ENCODE peak calls at places on chromosomes 16 and 17, in four cellular contexts. Z is H1, T is trophoblast cell, N is IMR-90. P is an unnamed sample.

GRCh38 chr17:62807812-62808575 is at the start of gene MARCHF10:
- DNase-seq in T (peak; percentile 48), Z (no peak), N (no peak), P (peak; percentile 42)

GRCh38 chr17:76354747-76355310 is 1.1 kb upstream of the PRPSAP1 start:
- DNase-seq in N (no peak), T (no peak), Z (no peak), P (peak; percentile 48)

GRCh38 chr16:6258056-6258455 is 1074.6 kb upstream of the RBFOX1 start:
- DNase-seq in Z (no peak), T (no peak), N (no peak), P (no peak)

GRCh38 chr17:36703860-36704266 is 102.5 kb downstream of the MRM1 start:
- DNase-seq in Z (no peak), N (peak; percentile 11), T (peak; percentile 14), P (peak; percentile 71)

GRCh38 chr17:78661092-78661770 is 84.0 kb upstream of the DNAH17 start:
- DNase-seq in N (no peak), T (peak; percentile 79), Z (no peak), P (no peak)

GRCh38 chr17:42536048-42536371 is at the start of gene NAGLU:
- DNase-seq in N (peak; percentile 79), T (peak; percentile 90), Z (no peak), P (peak; percentile 87)

GRCh38 chr17:8322078-8322477 is 12.0 kb downstream of the ARHGEF15 start:
- DNase-seq in T (no peak), N (no peak), Z (no peak), P (no peak)

GRCh38 chr17:27577884-27578717 is 52.9 kb upstream of the LGALS9 start:
- DNase-seq in Z (no peak), N (peak; percentile 73), T (peak; percentile 47), P (peak; percentile 85)

GRCh38 chr17:7114875-7115614 is 423 bp upstream of the ASGR2 start:
- DNase-seq in N (no peak), T (no peak), Z (no peak), P (no peak)

GRCh38 chr16:27471661-27472060 is 69.7 kb downstream of the IL21R start:
- DNase-seq in Z (no peak), T (no peak), N (no peak), P (no peak)

GRCh38 chr16:53433930-53434435 is 288 bp upstream of the RBL2 start:
- DNase-seq in T (peak; percentile 31), Z (no peak), N (peak; percentile 75), P (peak; percentile 90)

GRCh38 chr16:81080233-81080632 is 3.2 kb upstream of the C16orf46 start:
- DNase-seq in Z (no peak), N (no peak), T (no peak), P (no peak)

GRCh38 chr16:9092963-9093477 is 1.6 kb downstream of the HAPSTR1 start:
- DNase-seq in Z (no peak), N (no peak), T (peak; percentile 31), P (peak; percentile 67)

GRCh38 chr16:15034266-15035162 is 21.4 kb downstream of the NTAN1 start:
- DNase-seq in T (no peak), Z (no peak), N (no peak), P (no peak)

GRCh38 chr16:24844101-24845030 is 1.4 kb upstream of the SLC5A11 start:
- DNase-seq in N (peak; percentile 28), T (peak; percentile 76), Z (no peak), P (peak; percentile 86)

GRCh38 chr17:54408741-54409140 is 491.9 kb upstream of the TOM1L1 start:
- DNase-seq in N (no peak), Z (no peak), T (no peak), P (peak; percentile 61)

GRCh38 chr16:50297301-50298074 is 31.1 kb downstream of the ADCY7 start:
- DNase-seq in Z (no peak), T (no peak), N (no peak), P (no peak)

GRCh38 chr17:70810609-70811008 is 641.3 kb downstream of the KCNJ2 start:
- DNase-seq in Z (no peak), T (no peak), N (peak; percentile 70), P (no peak)

GRCh38 chr17:57498443-57498842 is 242.1 kb downstream of the MSI2 start:
- DNase-seq in N (no peak), Z (no peak), T (no peak), P (no peak)

GRCh38 chr17:11981862-11982261 is 15.4 kb downstream of the ZNF18 start:
- DNase-seq in N (no peak), T (no peak), Z (no peak), P (peak; percentile 57)

GRCh38 chr16:68992521-68992920 is 112.9 kb upstream of the HAS3 start:
- DNase-seq in Z (no peak), N (peak; percentile 86), T (no peak), P (no peak)

GRCh38 chr17:146983-147761 is 9.8 kb downstream of the SCGB1C2 start:
- DNase-seq in N (no peak), Z (no peak), T (no peak), P (no peak)
- H3K4ac ChIP-seq in N (no peak overlapping the region), Z (no peak overlapping the region), T (no peak overlapping the region), P (no peak overlapping the region)

GRCh38 chr17:80531400-80531799 is 13.2 kb upstream of the RPTOR start:
- DNase-seq in T (no peak), Z (no peak), N (no peak), P (no peak)
- H3K4me2 ChIP-seq in T (no peak overlapping the region), Z (no peak overlapping the region), N (no peak overlapping the region), P (no peak overlapping the region)

GRCh38 chr16:30445149-30445407 is 596 bp downstream of the SEPHS2 start:
- DNase-seq in N (no peak), T (no peak), Z (no peak), P (no peak)
- H4K8ac ChIP-seq in N (peak overlapping the region; percentile 80), T (peak overlapping the region; percentile 95), Z (peak overlapping the region; percentile 17), P (no peak overlapping the region)

GRCh38 chr16:19488213-19488640 is 33.7 kb downstream of the GDE1 start:
- DNase-seq in T (no peak), N (no peak), Z (no peak), P (peak; percentile 64)
- H3K4ac ChIP-seq in T (no peak overlapping the region), N (no peak overlapping the region), Z (no peak overlapping the region), P (no peak overlapping the region)

GRCh38 chr17:77479817-77480508 is 339.2 kb downstream of the SEC14L1 start:
- DNase-seq in T (no peak), N (peak; percentile 34), Z (no peak), P (peak; percentile 52)
- H3K4me2 ChIP-seq in T (no peak overlapping the region), N (no peak overlapping the region), Z (peak overlapping the region; percentile 5), P (no peak overlapping the region)

DNA sequence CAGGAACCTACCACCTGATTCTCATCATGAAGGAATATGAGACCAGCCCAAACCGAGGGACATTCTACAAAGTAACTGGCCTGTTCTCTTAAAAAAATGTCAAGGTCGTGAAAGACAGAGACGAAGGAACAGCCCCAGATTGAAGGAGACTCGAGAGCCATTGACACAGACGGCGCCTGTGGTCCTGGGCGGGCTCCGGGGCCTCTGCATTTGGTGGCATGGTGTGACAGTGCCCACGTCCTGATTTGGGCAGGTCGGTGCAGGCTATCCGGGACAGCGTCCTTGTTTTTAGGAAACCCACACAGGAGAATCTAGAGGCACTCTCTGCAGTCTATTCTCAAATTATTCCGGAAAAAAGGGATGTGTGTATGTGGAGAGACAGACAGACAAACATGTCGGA is 64.1 kb downstream of the ADCY9 start:
- DNase-seq in T (no peak), N (no peak), Z (no peak), P (no peak)
- H4K8ac ChIP-seq in T (no peak overlapping the region), N (no peak overlapping the region), Z (no peak overlapping the region), P (no peak overlapping the region)

GRCh38 chr16:1080801-1081733 is 8.5 kb downstream of the SSTR5 start:
- DNase-seq in N (no peak), Z (no peak), T (no peak), P (peak; percentile 39)
- H3K4ac ChIP-seq in N (no peak overlapping the region), Z (no peak overlapping the region), T (no peak overlapping the region), P (no peak overlapping the region)

DNA sequence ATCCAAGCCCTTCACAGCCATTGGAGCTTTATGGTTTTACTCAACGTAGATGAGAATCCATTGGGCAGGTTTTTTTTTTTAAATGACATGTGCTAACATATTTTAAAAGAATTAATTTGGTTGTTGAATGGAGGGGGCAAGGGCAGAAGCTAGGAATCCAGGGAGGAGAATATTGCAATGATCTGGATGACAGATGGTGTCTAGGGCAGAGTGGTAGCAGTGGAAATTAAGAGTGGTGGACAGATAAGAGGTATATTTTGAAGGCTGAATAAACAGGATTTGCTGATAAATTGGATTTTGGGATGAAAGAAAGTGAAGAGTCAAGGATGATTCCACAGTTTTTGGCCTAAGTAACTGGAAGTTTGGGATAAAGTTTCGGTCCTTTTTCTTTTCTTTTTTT is 54.8 kb upstream of the DHX40 start:
- DNase-seq in N (no peak), Z (no peak), T (no peak), P (no peak)
- H3K4me2 ChIP-seq in N (no peak overlapping the region), Z (no peak overlapping the region), T (no peak overlapping the region), P (no peak overlapping the region)